ENCODE peak calls at places on chromosomes 1 and 21, in seven cellular contexts. One of them, this sample, is unnamed. For H3K4me1, the result is how much of the 10 kb centered on the place peaks cover.

GRCh38 chr1:177800386-177801058 is 169.3 kb downstream of the SEC16B start:
- DNase-seq in Peyer's patch: no peak
- DNase-seq in colonic mucosa: no peak
- DNase-seq in lower lobe of right lung: no peak
- DNase-seq in transverse colon: no peak
- DNase-seq in hepatocyte: no peak
- DNase-seq in GM23248: peak
- DNase-seq in this sample: peak

GRCh38 chr1:213987422-213987875 is 324 bp upstream of the PROX1 start:
- DNase-seq in Peyer's patch: no peak
- DNase-seq in colonic mucosa: no peak
- DNase-seq in lower lobe of right lung: no peak
- DNase-seq in transverse colon: no peak
- DNase-seq in hepatocyte: peak
- DNase-seq in GM23248: peak
- DNase-seq in this sample: no peak

GRCh38 chr21:26165331-26165730 is 5.2 kb downstream of the APP start:
- DNase-seq in Peyer's patch: no peak
- DNase-seq in colonic mucosa: no peak
- DNase-seq in lower lobe of right lung: no peak
- DNase-seq in transverse colon: no peak
- DNase-seq in hepatocyte: no peak
- DNase-seq in GM23248: no peak
- DNase-seq in this sample: no peak

GRCh38 chr1:179938752-179939151 is 15.9 kb upstream of the CEP350 start:
- DNase-seq in Peyer's patch: no peak
- DNase-seq in colonic mucosa: no peak
- DNase-seq in lower lobe of right lung: no peak
- DNase-seq in transverse colon: no peak
- DNase-seq in hepatocyte: peak
- DNase-seq in GM23248: peak
- DNase-seq in this sample: peak

GRCh38 chr1:229434641-229435051 is 752 bp upstream of the ACTA1 start:
- DNase-seq in Peyer's patch: no peak
- DNase-seq in colonic mucosa: no peak
- DNase-seq in lower lobe of right lung: no peak
- DNase-seq in transverse colon: no peak
- DNase-seq in hepatocyte: no peak
- DNase-seq in GM23248: no peak
- DNase-seq in this sample: no peak

GRCh38 chr1:63557365-63557987 is 34.2 kb downstream of the EFCAB7 start:
- DNase-seq in Peyer's patch: no peak
- DNase-seq in colonic mucosa: peak
- DNase-seq in lower lobe of right lung: no peak
- DNase-seq in transverse colon: peak
- DNase-seq in hepatocyte: peak
- DNase-seq in GM23248: peak
- DNase-seq in this sample: peak

GRCh38 chr1:100438789-100439188 is 86.5 kb downstream of the CDC14A start:
- DNase-seq in Peyer's patch: no peak
- DNase-seq in colonic mucosa: no peak
- DNase-seq in lower lobe of right lung: no peak
- DNase-seq in transverse colon: no peak
- DNase-seq in hepatocyte: no peak
- DNase-seq in GM23248: no peak
- DNase-seq in this sample: no peak

GRCh38 chr1:240413732-240414131 is 198.2 kb downstream of the GREM2 start:
- DNase-seq in Peyer's patch: no peak
- DNase-seq in colonic mucosa: no peak
- DNase-seq in lower lobe of right lung: no peak
- DNase-seq in transverse colon: no peak
- DNase-seq in hepatocyte: no peak
- DNase-seq in GM23248: peak
- DNase-seq in this sample: no peak

GRCh38 chr1:203166192-203166940 is 9.3 kb downstream of the MYBPH start:
- DNase-seq in Peyer's patch: no peak
- DNase-seq in colonic mucosa: peak
- DNase-seq in lower lobe of right lung: no peak
- DNase-seq in transverse colon: peak
- DNase-seq in hepatocyte: peak
- DNase-seq in GM23248: no peak
- DNase-seq in this sample: no peak

GRCh38 chr1:3896396-3897000 is 3.6 kb downstream of the C1orf174 start:
- DNase-seq in Peyer's patch: no peak
- DNase-seq in colonic mucosa: no peak
- DNase-seq in lower lobe of right lung: peak
- DNase-seq in transverse colon: no peak
- DNase-seq in hepatocyte: no peak
- DNase-seq in GM23248: no peak
- DNase-seq in this sample: no peak

GRCh38 chr1:26705788-26706237 is 10.0 kb downstream of the ARID1A start:
- DNase-seq in Peyer's patch: no peak
- DNase-seq in colonic mucosa: no peak
- DNase-seq in lower lobe of right lung: no peak
- DNase-seq in transverse colon: no peak
- DNase-seq in hepatocyte: no peak
- DNase-seq in GM23248: peak
- DNase-seq in this sample: peak

GRCh38 chr1:108881369-108881768 is 4.6 kb downstream of the GPSM2 start:
- DNase-seq in Peyer's patch: no peak
- DNase-seq in colonic mucosa: no peak
- DNase-seq in lower lobe of right lung: no peak
- DNase-seq in transverse colon: no peak
- DNase-seq in hepatocyte: no peak
- DNase-seq in GM23248: peak
- DNase-seq in this sample: peak

GRCh38 chr1:11376981-11377583 is 101.9 kb upstream of the DISP3 start:
- DNase-seq in Peyer's patch: no peak
- DNase-seq in colonic mucosa: no peak
- DNase-seq in lower lobe of right lung: no peak
- DNase-seq in transverse colon: no peak
- DNase-seq in hepatocyte: no peak
- DNase-seq in GM23248: no peak
- DNase-seq in this sample: no peak

GRCh38 chr1:115790846-115791245 is 22.3 kb upstream of the CASQ2 start:
- DNase-seq in Peyer's patch: no peak
- DNase-seq in colonic mucosa: no peak
- DNase-seq in lower lobe of right lung: no peak
- DNase-seq in transverse colon: no peak
- DNase-seq in hepatocyte: no peak
- DNase-seq in GM23248: no peak
- DNase-seq in this sample: no peak

GRCh38 chr1:59018446-59018845 is 234.6 kb upstream of the JUN start:
- DNase-seq in Peyer's patch: no peak
- DNase-seq in colonic mucosa: no peak
- DNase-seq in lower lobe of right lung: no peak
- DNase-seq in transverse colon: no peak
- DNase-seq in hepatocyte: no peak
- DNase-seq in GM23248: no peak
- DNase-seq in this sample: no peak

GRCh38 chr1:199878818-199879217 is 148.7 kb upstream of the NR5A2 start:
- DNase-seq in Peyer's patch: no peak
- DNase-seq in colonic mucosa: no peak
- DNase-seq in lower lobe of right lung: no peak
- DNase-seq in transverse colon: no peak
- DNase-seq in hepatocyte: no peak
- DNase-seq in GM23248: no peak
- DNase-seq in this sample: no peak

GRCh38 chr1:76433528-76433927 is 359.0 kb downstream of the ST6GALNAC3 start:
- DNase-seq in Peyer's patch: no peak
- DNase-seq in colonic mucosa: no peak
- DNase-seq in lower lobe of right lung: no peak
- DNase-seq in transverse colon: no peak
- DNase-seq in hepatocyte: no peak
- DNase-seq in GM23248: peak
- DNase-seq in this sample: peak

GRCh38 chr1:59020151-59020997 is 236.5 kb upstream of the JUN start:
- DNase-seq in Peyer's patch: peak
- DNase-seq in colonic mucosa: peak
- DNase-seq in lower lobe of right lung: peak
- DNase-seq in transverse colon: peak
- DNase-seq in hepatocyte: peak
- DNase-seq in GM23248: peak
- DNase-seq in this sample: peak

GRCh38 chr1:241934181-241934815 is 23.3 kb upstream of the BECN2 start:
- DNase-seq in Peyer's patch: no peak
- DNase-seq in colonic mucosa: no peak
- DNase-seq in lower lobe of right lung: no peak
- DNase-seq in transverse colon: no peak
- DNase-seq in hepatocyte: peak
- DNase-seq in GM23248: peak
- DNase-seq in this sample: peak

GRCh38 chr1:48190893-48191292 is 31.6 kb upstream of the SLC5A9 start:
- DNase-seq in Peyer's patch: no peak
- DNase-seq in colonic mucosa: no peak
- DNase-seq in lower lobe of right lung: no peak
- DNase-seq in transverse colon: no peak
- DNase-seq in hepatocyte: no peak
- DNase-seq in GM23248: no peak
- DNase-seq in this sample: no peak

GRCh38 chr1:163048970-163049680 is 20.0 kb upstream of the RGS4 start:
- DNase-seq in Peyer's patch: no peak
- DNase-seq in colonic mucosa: no peak
- DNase-seq in lower lobe of right lung: no peak
- DNase-seq in transverse colon: no peak
- DNase-seq in hepatocyte: no peak
- DNase-seq in GM23248: no peak
- DNase-seq in this sample: no peak

GRCh38 chr1:58573705-58574591 is 3.1 kb downstream of the TACSTD2 start:
- DNase-seq in Peyer's patch: no peak
- DNase-seq in colonic mucosa: no peak
- DNase-seq in lower lobe of right lung: no peak
- DNase-seq in transverse colon: no peak
- DNase-seq in hepatocyte: no peak
- DNase-seq in GM23248: no peak
- DNase-seq in this sample: no peak

GRCh38 chr1:15876357-15876756 is 28.9 kb downstream of the SPEN start:
- DNase-seq in Peyer's patch: peak
- DNase-seq in colonic mucosa: no peak
- DNase-seq in lower lobe of right lung: no peak
- DNase-seq in transverse colon: no peak
- DNase-seq in hepatocyte: peak
- DNase-seq in GM23248: no peak
- DNase-seq in this sample: no peak

GRCh38 chr1:224168859-224169380 is 14.1 kb upstream of the DEGS1 start:
- DNase-seq in Peyer's patch: no peak
- DNase-seq in colonic mucosa: peak
- DNase-seq in lower lobe of right lung: no peak
- DNase-seq in transverse colon: no peak
- DNase-seq in hepatocyte: no peak
- DNase-seq in GM23248: peak
- DNase-seq in this sample: peak

GRCh38 chr1:27649306-27649635 is 14.3 kb upstream of the FGR start:
- DNase-seq in Peyer's patch: no peak
- DNase-seq in colonic mucosa: no peak
- DNase-seq in lower lobe of right lung: no peak
- DNase-seq in transverse colon: no peak
- DNase-seq in hepatocyte: no peak
- DNase-seq in GM23248: no peak
- DNase-seq in this sample: no peak

GRCh38 chr1:55071477-55071876 is 32.1 kb downstream of the PCSK9 start:
- DNase-seq in Peyer's patch: no peak
- DNase-seq in colonic mucosa: no peak
- DNase-seq in lower lobe of right lung: no peak
- DNase-seq in transverse colon: no peak
- DNase-seq in hepatocyte: peak
- DNase-seq in GM23248: peak
- DNase-seq in this sample: peak

GRCh38 chr1:23081376-23081775 is 62.1 kb downstream of the KDM1A start:
- DNase-seq in Peyer's patch: no peak
- DNase-seq in colonic mucosa: no peak
- DNase-seq in lower lobe of right lung: no peak
- DNase-seq in transverse colon: no peak
- DNase-seq in hepatocyte: no peak
- DNase-seq in GM23248: peak
- DNase-seq in this sample: no peak

GRCh38 chr1:182724215-182724614 is 39.8 kb upstream of the RGS8 start:
- DNase-seq in Peyer's patch: no peak
- DNase-seq in colonic mucosa: no peak
- DNase-seq in lower lobe of right lung: no peak
- DNase-seq in transverse colon: no peak
- DNase-seq in hepatocyte: no peak
- DNase-seq in GM23248: no peak
- DNase-seq in this sample: no peak

GRCh38 chr21:42265229-42265812 is 46.4 kb downstream of the ABCG1 start:
- DNase-seq in Peyer's patch: no peak
- DNase-seq in colonic mucosa: no peak
- DNase-seq in lower lobe of right lung: no peak
- DNase-seq in transverse colon: no peak
- DNase-seq in hepatocyte: no peak
- DNase-seq in GM23248: no peak
- DNase-seq in this sample: no peak
- H3K4me1 ChIP-seq in Peyer's patch: under half
- H3K4me1 ChIP-seq in colonic mucosa: under half
- H3K4me1 ChIP-seq in lower lobe of right lung: half or more
- H3K4me1 ChIP-seq in transverse colon: under half
- H3K4me1 ChIP-seq in hepatocyte: under half
- H3K4me1 ChIP-seq in GM23248: under half
- H3K4me1 ChIP-seq in this sample: under half

GRCh38 chr1:12615916-12616708 is 1.9 kb downstream of the DHRS3 start:
- DNase-seq in Peyer's patch: peak
- DNase-seq in colonic mucosa: peak
- DNase-seq in lower lobe of right lung: peak
- DNase-seq in transverse colon: peak
- DNase-seq in hepatocyte: peak
- DNase-seq in GM23248: peak
- DNase-seq in this sample: peak
- H3K4me1 ChIP-seq in Peyer's patch: under half
- H3K4me1 ChIP-seq in colonic mucosa: under half
- H3K4me1 ChIP-seq in lower lobe of right lung: half or more
- H3K4me1 ChIP-seq in transverse colon: half or more
- H3K4me1 ChIP-seq in hepatocyte: under half
- H3K4me1 ChIP-seq in GM23248: under half
- H3K4me1 ChIP-seq in this sample: under half

DNA sequence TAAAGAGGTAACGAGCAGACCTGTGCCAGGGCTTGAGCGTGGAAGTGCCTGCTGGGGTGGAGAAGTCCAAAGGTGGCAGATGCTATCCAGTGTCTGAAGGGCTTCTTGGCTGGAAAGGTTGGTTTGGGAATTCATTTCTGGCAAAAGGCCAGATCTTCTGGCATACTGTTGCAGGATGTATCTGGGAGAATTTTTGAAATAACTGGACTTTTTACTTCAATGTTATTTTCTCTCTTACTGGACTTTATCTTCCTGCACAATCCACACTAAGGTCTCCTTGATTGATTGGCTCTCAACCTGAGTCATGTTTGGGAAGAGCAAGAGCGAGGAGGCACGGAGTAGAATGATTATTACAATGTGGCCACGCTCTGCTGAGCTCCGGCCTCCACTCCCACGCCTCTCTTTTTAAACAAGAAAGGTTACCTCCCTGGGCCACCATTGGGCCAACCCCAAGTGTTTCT is 278.4 kb downstream of the TM2D1 start:
- DNase-seq in Peyer's patch: no peak
- DNase-seq in colonic mucosa: peak
- DNase-seq in lower lobe of right lung: no peak
- DNase-seq in transverse colon: no peak
- DNase-seq in hepatocyte: no peak
- DNase-seq in GM23248: no peak
- DNase-seq in this sample: no peak
- H3K4me1 ChIP-seq in Peyer's patch: under half
- H3K4me1 ChIP-seq in colonic mucosa: under half
- H3K4me1 ChIP-seq in lower lobe of right lung: half or more
- H3K4me1 ChIP-seq in transverse colon: half or more
- H3K4me1 ChIP-seq in hepatocyte: under half
- H3K4me1 ChIP-seq in GM23248: under half
- H3K4me1 ChIP-seq in this sample: half or more

GRCh38 chr1:9758559-9759121 is 65.1 kb downstream of the CLSTN1 start:
- DNase-seq in Peyer's patch: peak
- DNase-seq in colonic mucosa: no peak
- DNase-seq in lower lobe of right lung: no peak
- DNase-seq in transverse colon: no peak
- DNase-seq in hepatocyte: no peak
- DNase-seq in GM23248: no peak
- DNase-seq in this sample: no peak
- H3K4me1 ChIP-seq in Peyer's patch: under half
- H3K4me1 ChIP-seq in colonic mucosa: under half
- H3K4me1 ChIP-seq in lower lobe of right lung: under half
- H3K4me1 ChIP-seq in transverse colon: under half
- H3K4me1 ChIP-seq in hepatocyte: under half
- H3K4me1 ChIP-seq in GM23248: under half
- H3K4me1 ChIP-seq in this sample: under half